ENCODE peak calls at places on chromosomes 5 and 9, in nine cellular contexts. M is hepatocyte; H is GM23338; G is stomach; B is IMR-90; Y is CD8-positive, alpha-beta T cell; N is Peyer's patch; S is right cardiac atrium; K is breast epithelium. J is an unnamed sample.

GRCh38 chr5:36722913-36723312 is 116.5 kb downstream of the SLC1A3 start:
- DNase-seq in N (peak; percentile 24), M (no peak), B (peak; percentile 10), Y (no peak), K (no peak), H (no peak), G (no peak), S (no peak), J (no peak)

GRCh38 chr5:98846526-98846925 is 73.1 kb downstream of the RGMB start:
- DNase-seq in Y (no peak), B (no peak), H (no peak), M (no peak), G (no peak), N (no peak), S (no peak), K (no peak), J (no peak)

GRCh38 chr5:139710370-139711066 is 62.4 kb downstream of the CXXC5 start:
- DNase-seq in G (peak; percentile 54), Y (peak; percentile 42), M (peak; percentile 91), N (peak; percentile 63), K (peak; percentile 54), S (peak; percentile 66), B (peak; percentile 39), H (peak; percentile 93), J (peak; percentile 83)

GRCh38 chr5:78527054-78527884 is 121.3 kb downstream of the LHFPL2 start:
- DNase-seq in K (peak; percentile 52), Y (no peak), B (peak; percentile 94), M (peak; percentile 83), H (peak; percentile 62), S (peak; percentile 77), N (no peak), G (no peak), J (peak; percentile 40)

GRCh38 chr5:106142131-106142530 is 1528.6 kb downstream of the EFNA5 start:
- DNase-seq in G (no peak), K (no peak), H (no peak), Y (no peak), B (no peak), S (no peak), M (no peak), N (no peak), J (no peak)

GRCh38 chr5:133694181-133694831 is 82.0 kb upstream of the FSTL4 start:
- DNase-seq in H (no peak), Y (no peak), K (no peak), N (no peak), G (no peak), S (no peak), B (no peak), M (no peak), J (no peak)

GRCh38 chr9:124897570-124898460 is 35.9 kb downstream of the ARPC5L start:
- DNase-seq in S (no peak), B (peak; percentile 52), M (peak; percentile 57), H (no peak), K (no peak), N (no peak), Y (no peak), G (no peak), J (no peak)

GRCh38 chr5:151742870-151743294 is 15.5 kb downstream of the ATOX1 start:
- DNase-seq in N (no peak), M (peak; percentile 80), S (peak; percentile 44), B (peak; percentile 74), Y (no peak), K (no peak), G (no peak), H (peak; percentile 89), J (peak; percentile 81)

GRCh38 chr5:71969464-71969863 is 137.8 kb upstream of the MAP1B start:
- DNase-seq in B (no peak), G (no peak), H (no peak), K (no peak), M (no peak), S (no peak), N (no peak), Y (no peak), J (no peak)

GRCh38 chr9:6567140-6567591 is 78.4 kb downstream of the GLDC start:
- DNase-seq in K (no peak), M (no peak), H (no peak), Y (no peak), S (peak; percentile 49), G (no peak), B (peak; percentile 97), N (no peak), J (no peak)

GRCh38 chr9:106970976-106971457 is 108.1 kb downstream of the ZNF462 start:
- DNase-seq in M (no peak), N (no peak), Y (no peak), S (no peak), B (no peak), G (no peak), H (no peak), K (no peak), J (no peak)

GRCh38 chr9:78566948-78567675 is 270.2 kb downstream of the PSAT1 start:
- DNase-seq in B (peak; percentile 74), G (no peak), H (no peak), M (no peak), S (no peak), N (no peak), K (no peak), Y (no peak), J (no peak)

GRCh38 chr9:125750656-125751035 is 3.5 kb downstream of the PBX3 start:
- DNase-seq in N (no peak), M (no peak), Y (no peak), H (peak; percentile 64), G (no peak), B (no peak), K (no peak), S (no peak), J (peak; percentile 81)

GRCh38 chr9:133331641-133332380 is 4.2 kb downstream of the SURF6 start:
- DNase-seq in H (no peak), N (no peak), M (no peak), S (no peak), K (no peak), G (no peak), B (no peak), Y (no peak), J (no peak)

GRCh38 chr5:16673241-16673998 is 56.6 kb upstream of the RETREG1 start:
- DNase-seq in G (no peak), H (no peak), N (peak; percentile 25), B (no peak), M (no peak), S (no peak), K (no peak), Y (peak; percentile 14), J (no peak)

GRCh38 chr5:72110401-72111013 is 3.2 kb downstream of the MAP1B start:
- DNase-seq in N (no peak), B (no peak), G (no peak), M (no peak), K (no peak), H (peak; percentile 11), S (peak; percentile 23), Y (no peak), J (peak; percentile 41)

GRCh38 chr5:137344021-137344420 is 155.1 kb downstream of the SPOCK1 start:
- DNase-seq in S (no peak), Y (no peak), N (no peak), G (no peak), H (no peak), K (no peak), M (no peak), B (no peak), J (no peak)

GRCh38 chr5:84249918-84250635 is 134.6 kb downstream of the EDIL3 start:
- DNase-seq in G (no peak), N (no peak), S (no peak), H (peak; percentile 24), K (no peak), M (peak; percentile 7), B (peak; percentile 79), Y (no peak), J (peak; percentile 73)

DNA sequence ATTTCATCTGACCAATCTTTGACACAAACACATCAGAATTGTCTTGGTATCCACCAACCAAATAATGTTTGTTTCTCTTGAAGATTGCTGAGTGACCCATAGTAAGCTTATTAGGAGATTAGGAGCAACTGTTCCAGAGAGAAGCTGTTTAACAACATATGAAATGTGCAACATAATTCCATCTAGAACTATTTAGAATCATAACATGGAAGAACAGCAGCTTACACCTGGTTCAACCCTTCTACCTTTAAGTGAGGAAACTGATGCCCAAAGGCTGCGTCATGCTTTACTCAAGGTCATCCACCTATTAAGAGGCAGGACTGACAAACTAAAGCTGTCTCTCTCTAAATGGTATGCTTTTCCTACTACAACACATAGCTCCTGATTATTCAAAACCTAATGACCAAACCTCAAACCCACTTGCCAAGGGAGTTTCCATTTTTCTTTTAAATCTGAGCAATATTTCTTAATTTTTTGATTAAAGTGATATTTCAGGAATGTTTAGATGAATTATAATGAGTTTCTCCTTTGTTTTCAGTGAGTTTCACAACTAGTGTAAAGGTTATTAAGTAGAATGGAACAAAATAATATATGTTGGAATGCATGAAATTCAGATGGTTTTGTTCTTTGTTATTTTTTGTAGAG is 545.9 kb downstream of the RAB3C start:
- DNase-seq in K (no peak), G (no peak), Y (no peak), H (no peak), N (no peak), B (no peak), M (no peak), S (no peak), J (no peak)
- H3K4me1 ChIP-seq in K (no peaks in the 10 kb centered on the region), G (peaks cover 47% of the 10 kb centered on the region), Y (peaks cover 56% of the 10 kb centered on the region), H (peaks cover 58% of the 10 kb centered on the region), N (peaks cover 26% of the 10 kb centered on the region), B (peaks cover 24% of the 10 kb centered on the region), M (peaks cover 28% of the 10 kb centered on the region), S (peaks cover 11% of the 10 kb centered on the region), J (peaks cover 43% of the 10 kb centered on the region)

DNA sequence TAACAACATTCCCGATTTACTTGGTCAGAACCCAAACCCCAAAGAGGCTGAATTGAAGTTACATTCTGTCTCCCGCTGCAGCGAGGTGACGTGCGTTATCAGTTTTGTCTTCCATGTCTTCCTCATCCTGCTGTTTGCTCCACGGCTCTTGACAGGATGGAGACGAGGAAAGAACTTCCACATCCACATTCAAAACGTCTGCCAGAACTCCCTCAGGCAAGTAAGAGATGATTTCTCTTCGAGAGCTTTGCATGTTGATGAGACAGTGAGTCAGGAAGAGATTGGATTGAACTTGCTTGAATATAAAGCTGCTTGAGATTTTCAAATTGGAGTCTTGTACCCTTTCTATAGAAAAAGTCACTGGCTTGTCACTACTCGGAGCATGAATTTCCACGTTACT is 242.6 kb downstream of the AUH start:
- DNase-seq in G (no peak), M (no peak), H (peak; percentile 9), S (no peak), Y (no peak), K (no peak), B (peak; percentile 77), N (no peak), J (no peak)
- H3K4me3 ChIP-seq in G (no peak overlapping the region), M (no peak overlapping the region), H (no peak overlapping the region), S (peak overlapping the region; percentile 9), Y (no peak overlapping the region), K (no peak overlapping the region), B (peak overlapping the region; percentile 19), N (no peak overlapping the region), J (no peak overlapping the region)

GRCh38 chr9:121281614-121282291 is 13.8 kb downstream of the GSN start:
- DNase-seq in M (peak; percentile 92), S (peak; percentile 89), K (peak; percentile 98), H (no peak), G (peak; percentile 93), B (peak; percentile 65), Y (no peak), N (no peak), J (no peak)
- H3K4me1 ChIP-seq in M (peaks cover 78% of the 10 kb centered on the region), S (peaks cover 64% of the 10 kb centered on the region), K (peaks cover 60% of the 10 kb centered on the region), H (peaks cover 19% of the 10 kb centered on the region), G (peaks cover 100% of the 10 kb centered on the region), B (peaks cover 54% of the 10 kb centered on the region), Y (no peaks in the 10 kb centered on the region), N (peaks cover 91% of the 10 kb centered on the region), J (peaks cover 28% of the 10 kb centered on the region)

DNA sequence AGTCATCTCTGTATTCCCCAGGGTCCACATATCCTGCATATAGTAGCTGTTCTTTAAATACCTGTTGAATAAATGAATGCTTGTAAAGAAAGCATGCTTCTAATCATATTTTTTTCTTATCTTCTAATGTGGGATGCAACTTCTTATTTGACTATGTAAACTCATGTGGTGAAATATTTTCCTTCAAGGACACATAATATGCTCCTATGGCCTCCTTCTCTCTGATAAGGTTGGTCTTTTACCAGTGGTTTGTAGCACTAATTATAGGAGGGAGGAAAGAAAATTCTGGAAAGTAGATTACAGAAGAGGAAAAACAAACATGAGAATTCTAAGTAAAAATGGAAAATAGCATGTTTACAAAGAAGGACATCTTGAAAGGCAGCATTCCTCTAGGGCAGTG is 28.6 kb upstream of the C5orf63 start:
- DNase-seq in N (no peak), H (no peak), G (no peak), S (no peak), K (no peak), Y (no peak), M (no peak), B (no peak), J (no peak)
- H3K4me3 ChIP-seq in N (no peak overlapping the region), H (no peak overlapping the region), G (no peak overlapping the region), S (no peak overlapping the region), K (no peak overlapping the region), Y (no peak overlapping the region), M (no peak overlapping the region), B (no peak overlapping the region), J (no peak overlapping the region)

J was measured in neural progenitor cell.